ENCODE peak calls at places on chromosome 18, in seven cellular contexts. One of them, this sample, is unnamed.

GRCh38 chr18:3624818-3625716 is 175.1 kb downstream of the TGIF1 start:
- DNase-seq in pancreas: no peak
- DNase-seq in astrocyte of the spinal cord: peak
- DNase-seq in EL: peak
- DNase-seq in Peyer's patch: no peak
- DNase-seq in iris pigment epithelial cell: peak
- DNase-seq in WERI-Rb-1: no peak
- DNase-seq in this sample: peak

GRCh38 chr18:76821356-76821874 is 942 bp upstream of the ZNF236 start:
- DNase-seq in pancreas: no peak
- DNase-seq in astrocyte of the spinal cord: no peak
- DNase-seq in EL: no peak
- DNase-seq in Peyer's patch: no peak
- DNase-seq in iris pigment epithelial cell: no peak
- DNase-seq in WERI-Rb-1: no peak
- DNase-seq in this sample: no peak

GRCh38 chr18:32378705-32379104 is 92.0 kb downstream of the GAREM1 start:
- DNase-seq in pancreas: peak
- DNase-seq in astrocyte of the spinal cord: peak
- DNase-seq in EL: no peak
- DNase-seq in Peyer's patch: no peak
- DNase-seq in iris pigment epithelial cell: peak
- DNase-seq in WERI-Rb-1: no peak
- DNase-seq in this sample: peak

GRCh38 chr18:36025025-36025424 is 42.3 kb downstream of the RPRD1A start:
- DNase-seq in pancreas: no peak
- DNase-seq in astrocyte of the spinal cord: no peak
- DNase-seq in EL: peak
- DNase-seq in Peyer's patch: no peak
- DNase-seq in iris pigment epithelial cell: peak
- DNase-seq in WERI-Rb-1: no peak
- DNase-seq in this sample: no peak

GRCh38 chr18:74064510-74064909 is 83.1 kb downstream of the FBXO15 start:
- DNase-seq in pancreas: no peak
- DNase-seq in astrocyte of the spinal cord: no peak
- DNase-seq in EL: no peak
- DNase-seq in Peyer's patch: no peak
- DNase-seq in iris pigment epithelial cell: no peak
- DNase-seq in WERI-Rb-1: no peak
- DNase-seq in this sample: no peak

GRCh38 chr18:54774971-54775665 is 53.2 kb upstream of the RAB27B start:
- DNase-seq in pancreas: peak
- DNase-seq in astrocyte of the spinal cord: peak
- DNase-seq in EL: peak
- DNase-seq in Peyer's patch: no peak
- DNase-seq in iris pigment epithelial cell: peak
- DNase-seq in WERI-Rb-1: no peak
- DNase-seq in this sample: no peak

GRCh38 chr18:44651453-44651852 is 29.2 kb upstream of the SETBP1 start:
- DNase-seq in pancreas: no peak
- DNase-seq in astrocyte of the spinal cord: peak
- DNase-seq in EL: peak
- DNase-seq in Peyer's patch: no peak
- DNase-seq in iris pigment epithelial cell: peak
- DNase-seq in WERI-Rb-1: no peak
- DNase-seq in this sample: no peak

GRCh38 chr18:10702196-10702595 is 176.4 kb downstream of the NAPG start:
- DNase-seq in pancreas: no peak
- DNase-seq in astrocyte of the spinal cord: no peak
- DNase-seq in EL: no peak
- DNase-seq in Peyer's patch: no peak
- DNase-seq in iris pigment epithelial cell: no peak
- DNase-seq in WERI-Rb-1: no peak
- DNase-seq in this sample: no peak

GRCh38 chr18:23740105-23740830 is 51.0 kb downstream of the LAMA3 start:
- DNase-seq in pancreas: no peak
- DNase-seq in astrocyte of the spinal cord: peak
- DNase-seq in EL: peak
- DNase-seq in Peyer's patch: no peak
- DNase-seq in iris pigment epithelial cell: no peak
- DNase-seq in WERI-Rb-1: no peak
- DNase-seq in this sample: no peak

GRCh38 chr18:50231621-50232020 is 34.7 kb downstream of the CFAP53 start:
- DNase-seq in pancreas: no peak
- DNase-seq in astrocyte of the spinal cord: no peak
- DNase-seq in EL: no peak
- DNase-seq in Peyer's patch: no peak
- DNase-seq in iris pigment epithelial cell: peak
- DNase-seq in WERI-Rb-1: no peak
- DNase-seq in this sample: no peak

GRCh38 chr18:3498705-3499451 is 48.9 kb downstream of the TGIF1 start:
- DNase-seq in pancreas: peak
- DNase-seq in astrocyte of the spinal cord: peak
- DNase-seq in EL: peak
- DNase-seq in Peyer's patch: peak
- DNase-seq in iris pigment epithelial cell: peak
- DNase-seq in WERI-Rb-1: peak
- DNase-seq in this sample: peak